ENCODE peak calls at places on chromosomes 4 and X, in ten cellular contexts. Z is pancreas, Q is fibroblast of pulmonary artery, N is H9, V is transverse colon, C is lower lobe of right lung, I is hepatocyte, G is progenitor cell of endocrine pancreas, B is A549, U is omental fat pad. X is an unnamed sample.

GRCh38 chrX:72271812-72272211 is 5.2 kb downstream of the RPS4X start:
- DNase-seq in Z (no peak), Q (no peak), N (no peak), V (no peak), C (no peak), I (no peak), G (no peak), B (no peak), U (no peak), X (no peak)

GRCh38 chr4:172311682-172312081 is 498.5 kb downstream of the GALNTL6 start:
- DNase-seq in Z (no peak), Q (no peak), N (no peak), V (no peak), C (no peak), I (no peak), G (no peak), B (no peak), U (no peak), X (no peak)

GRCh38 chr4:88457307-88458090 is 580 bp downstream of the HERC5 start:
- DNase-seq in Z (peak), Q (peak), N (peak), V (peak), C (peak), I (peak), G (peak), B (peak), U (no peak), X (no peak)

GRCh38 chr4:68599150-68599549 is 23.0 kb upstream of the UGT2B17 start:
- DNase-seq in Z (no peak), Q (no peak), N (no peak), V (no peak), C (no peak), I (no peak), G (no peak), B (no peak), U (no peak), X (no peak)

GRCh38 chrX:153762636-153763173 is 1.3 kb upstream of the PLXNB3 start:
- DNase-seq in Z (no peak), Q (no peak), N (no peak), V (no peak), C (no peak), I (no peak), G (no peak), B (no peak), U (no peak), X (no peak)

GRCh38 chr4:41142356-41142755 is 72.0 kb downstream of the APBB2 start:
- DNase-seq in Z (no peak), Q (no peak), N (no peak), V (no peak), C (no peak), I (no peak), G (no peak), B (no peak), U (no peak), X (no peak)

GRCh38 chrX:1727531-1728027 is 112.7 kb downstream of the ASMT start:
- DNase-seq in Z (no peak), Q (no peak), N (peak), V (no peak), C (no peak), I (peak), G (no peak), B (peak), U (no peak), X (no peak)

GRCh38 chrX:13900351-13900750 is 83.5 kb upstream of the GPM6B start:
- DNase-seq in Z (no peak), Q (no peak), N (no peak), V (no peak), C (no peak), I (no peak), G (no peak), B (no peak), U (no peak), X (no peak)

GRCh38 chrX:31063114-31063513 is 8.7 kb downstream of the FTHL17 start:
- DNase-seq in Z (no peak), Q (no peak), N (no peak), V (no peak), C (no peak), I (no peak), G (no peak), B (no peak), U (no peak), X (no peak)

GRCh38 chrX:6210230-6210629 is 18.4 kb downstream of the NLGN4X start:
- DNase-seq in Z (no peak), Q (no peak), N (no peak), V (no peak), C (no peak), I (no peak), G (no peak), B (no peak), U (no peak), X (no peak)

GRCh38 chrX:14501312-14501711 is 28.0 kb upstream of the GLRA2 start:
- DNase-seq in Z (no peak), Q (no peak), N (no peak), V (no peak), C (no peak), I (no peak), G (no peak), B (no peak), U (no peak), X (no peak)

GRCh38 chr4:113784497-113785254 is 23.1 kb upstream of the CAMK2D start:
- DNase-seq in Z (no peak), Q (peak), N (no peak), V (no peak), C (no peak), I (peak), G (no peak), B (no peak), U (no peak), X (no peak)

GRCh38 chrX:40809210-40809609 is 73.9 kb upstream of the MED14 start:
- DNase-seq in Z (no peak), Q (peak), N (no peak), V (no peak), C (no peak), I (no peak), G (no peak), B (no peak), U (no peak), X (no peak)

GRCh38 chr4:169229571-169230028 is 41.2 kb downstream of the SH3RF1 start:
- DNase-seq in Z (no peak), Q (peak), N (no peak), V (no peak), C (no peak), I (peak), G (no peak), B (peak), U (no peak), X (no peak)

GRCh38 chr4:147749811-147750321 is 18.0 kb downstream of the ARHGAP10 start:
- DNase-seq in Z (no peak), Q (no peak), N (no peak), V (no peak), C (no peak), I (no peak), G (no peak), B (no peak), U (no peak), X (no peak)

GRCh38 chr4:158410272-158410671 is 111.4 kb upstream of the RXFP1 start:
- DNase-seq in Z (no peak), Q (peak), N (no peak), V (no peak), C (no peak), I (no peak), G (no peak), B (no peak), U (no peak), X (no peak)

GRCh38 chrX:119272882-119273806 is 37.1 kb downstream of the PGRMC1 start:
- DNase-seq in Z (peak), Q (peak), N (peak), V (peak), C (peak), I (peak), G (no peak), B (no peak), U (no peak), X (peak)

GRCh38 chrX:138858946-138859345 is 147.4 kb upstream of the FGF13 start:
- DNase-seq in Z (no peak), Q (no peak), N (no peak), V (no peak), C (no peak), I (no peak), G (no peak), B (no peak), U (no peak), X (no peak)

GRCh38 chrX:30615229-30615628 is 37.7 kb upstream of the TASL start:
- DNase-seq in Z (no peak), Q (peak), N (no peak), V (no peak), C (no peak), I (no peak), G (no peak), B (no peak), U (no peak), X (no peak)

GRCh38 chrX:39859991-39860861 is 237.5 kb downstream of the BCOR start:
- DNase-seq in Z (no peak), Q (peak), N (peak), V (peak), C (no peak), I (peak), G (no peak), B (peak), U (no peak), X (no peak)

GRCh38 chrX:53440631-53441517 is 6.7 kb upstream of the HSD17B10 start:
- DNase-seq in Z (peak), Q (peak), N (peak), V (peak), C (peak), I (peak), G (no peak), B (peak), U (peak), X (no peak)

GRCh38 chr4:11488657-11489448 is 60.2 kb upstream of the HS3ST1 start:
- DNase-seq in Z (no peak), Q (no peak), N (no peak), V (no peak), C (no peak), I (no peak), G (no peak), B (no peak), U (no peak), X (no peak)

GRCh38 chr4:105433421-105433820 is 40.4 kb downstream of the PPA2 start:
- DNase-seq in Z (no peak), Q (no peak), N (no peak), V (no peak), C (no peak), I (no peak), G (no peak), B (no peak), U (no peak), X (no peak)

GRCh38 chrX:136336623-136337022 is 35.9 kb downstream of the ADGRG4 start:
- DNase-seq in Z (no peak), Q (no peak), N (no peak), V (no peak), C (no peak), I (no peak), G (no peak), B (no peak), U (no peak), X (no peak)
- TF ChIP-seq CTCF in Z (peak), Q (peak), N (peak), V (no peak), C (no peak), I (peak), G (peak), B (no peak), U (no peak), X (peak)

GRCh38 chr4:17468638-17469221 is 43.2 kb downstream of the QDPR start:
- DNase-seq in Z (no peak), Q (peak), N (no peak), V (no peak), C (no peak), I (peak), G (no peak), B (no peak), U (no peak), X (no peak)
- TF ChIP-seq CTCF in Z (no peak), Q (peak), N (peak), V (no peak), C (peak), I (peak), G (peak), B (peak), U (no peak), X (peak)

DNA sequence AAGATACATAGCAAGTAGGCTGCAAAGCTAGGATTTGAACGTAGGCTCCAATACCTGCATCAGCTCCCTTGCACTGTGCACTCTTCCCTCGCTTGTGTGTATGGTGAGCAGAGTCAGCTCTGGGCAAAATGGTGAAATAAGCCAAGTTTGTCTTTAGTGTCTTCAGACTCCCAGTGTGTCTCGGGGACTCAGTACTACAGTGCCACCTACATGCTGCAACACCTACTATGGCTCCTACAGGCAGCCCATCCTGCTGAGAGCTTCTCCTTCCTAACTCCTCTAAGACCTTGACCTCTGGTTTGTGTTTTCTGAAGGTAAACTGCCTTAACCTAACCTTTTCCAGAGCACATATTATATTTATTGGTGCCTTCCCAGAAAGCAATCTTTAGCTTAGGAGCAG is 42.5 kb downstream of the RTL9 start:
- DNase-seq in Z (no peak), Q (no peak), N (no peak), V (no peak), C (no peak), I (no peak), G (no peak), B (no peak), U (no peak), X (no peak)
- TF ChIP-seq CTCF in Z (no peak), Q (no peak), N (peak), V (no peak), C (no peak), I (no peak), G (no peak), B (no peak), U (no peak), X (peak)

DNA sequence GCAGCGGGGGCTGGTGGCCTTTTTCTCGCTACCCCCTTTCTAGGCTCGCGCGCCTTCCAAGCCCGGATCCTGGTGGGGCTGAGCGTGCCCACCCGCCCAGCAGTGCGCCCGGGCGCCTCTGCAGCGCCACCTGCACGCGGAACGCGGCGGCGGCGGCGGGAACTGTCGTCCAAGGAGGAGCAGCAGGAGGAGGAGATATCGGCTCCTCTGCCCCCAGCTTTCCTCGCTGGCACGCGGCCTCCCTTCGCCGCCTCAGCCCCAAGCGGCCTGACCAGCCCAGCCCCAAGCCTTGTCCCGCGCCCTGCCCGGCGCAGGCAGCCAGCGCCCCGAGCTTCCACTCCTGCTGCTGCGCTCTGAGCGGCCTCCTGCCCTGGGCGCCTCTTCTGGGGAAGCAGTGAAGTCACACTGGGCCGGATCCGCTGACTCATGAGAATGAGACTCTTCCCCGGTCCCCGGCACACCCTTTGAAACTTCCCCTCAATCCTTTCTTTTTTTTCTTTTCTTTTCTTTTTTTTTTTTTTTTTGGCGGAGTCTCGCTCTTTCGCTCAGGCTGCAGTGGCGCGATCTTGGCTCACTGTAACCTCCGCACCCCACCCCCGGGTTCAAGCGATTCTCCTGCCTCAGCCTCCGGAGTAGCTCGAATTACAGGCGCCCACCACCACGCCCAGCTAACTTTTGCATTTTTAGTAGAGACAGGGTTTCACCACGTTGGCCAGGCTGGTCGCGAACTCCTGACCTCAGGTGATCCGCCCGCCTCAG is 10.6 kb upstream of the ELF4 start:
- DNase-seq in Z (peak), Q (peak), N (peak), V (peak), C (peak), I (peak), G (peak), B (peak), U (no peak), X (no peak)
- TF ChIP-seq CTCF in Z (peak), Q (peak), N (peak), V (peak), C (peak), I (peak), G (peak), B (peak), U (no peak), X (peak)